ENCODE peak calls at places on chromosomes 4 and X, in five cellular contexts. X is pancreas, M is neural progenitor cell, E is body of pancreas, F is heart left ventricle. A is an unnamed sample.
A peak's percentile ranks its signal among the peaks of the same experiment; 100 is the strongest.

GRCh38 chrX:70253377-70254062 is 6.5 kb downstream of the P2RY4 start:
- DNase-seq in M (no peak), X (no peak), F (no peak), E (no peak), A (no peak)

GRCh38 chr4:186248643-186249042 is 17.3 kb upstream of the F11 start:
- DNase-seq in M (no peak), X (no peak), E (no peak), F (no peak), A (no peak)

GRCh38 chr4:77163636-77164035 is 6.6 kb downstream of the CCNG2 start:
- DNase-seq in F (no peak), M (no peak), X (no peak), E (no peak), A (no peak)

GRCh38 chr4:85725727-85726170 is 250.8 kb downstream of the ARHGAP24 start:
- DNase-seq in X (peak; percentile 85), M (no peak), E (peak; percentile 88), F (peak; percentile 47), A (peak; percentile 38)

GRCh38 chrX:9558615-9559014 is 93.8 kb downstream of the TBL1X start:
- DNase-seq in X (no peak), E (no peak), F (no peak), M (no peak), A (no peak)

GRCh38 chr4:139227729-139228404 is 50.8 kb upstream of the ELF2 start:
- DNase-seq in M (no peak), F (no peak), X (no peak), E (no peak), A (no peak)

GRCh38 chr4:336893-337142 is 796 bp upstream of the ZNF141 start:
- DNase-seq in X (no peak), F (no peak), M (peak; percentile 63), E (no peak), A (no peak)

GRCh38 chr4:71609651-71610050 is 174.2 kb downstream of the GC start:
- DNase-seq in F (no peak), X (no peak), E (no peak), M (no peak), A (no peak)

GRCh38 chrX:25144043-25144940 is 128.5 kb upstream of the ARX start:
- DNase-seq in F (peak; percentile 25), E (peak; percentile 80), M (peak; percentile 88), X (peak; percentile 7), A (peak; percentile 45)

GRCh38 chrX:34521563-34521962 is 135.5 kb downstream of the TMEM47 start:
- DNase-seq in X (no peak), E (no peak), M (peak; percentile 55), F (no peak), A (no peak)

GRCh38 chr4:72136429-72136828 is 104.6 kb downstream of the NPFFR2 start:
- DNase-seq in M (peak; percentile 48), E (no peak), F (no peak), X (no peak), A (no peak)

GRCh38 chr4:2248044-2248780 is 6.3 kb upstream of the HAUS3 start:
- DNase-seq in X (peak; percentile 5), E (no peak), F (no peak), M (no peak), A (no peak)

GRCh38 chr4:82898322-82899243 is 2.0 kb upstream of the THAP9 start:
- DNase-seq in M (no peak), X (peak; percentile 44), E (peak; percentile 50), F (no peak), A (peak; percentile 67)

GRCh38 chr4:77074961-77075855 is 581 bp downstream of the CCNI start:
- DNase-seq in F (peak; percentile 85), M (peak; percentile 80), E (peak; percentile 69), X (peak; percentile 68), A (peak; percentile 80)

GRCh38 chr4:151389316-151389715 is 19.7 kb upstream of the FHIP1A start:
- DNase-seq in X (no peak), M (no peak), F (no peak), E (no peak), A (no peak)

GRCh38 chr4:26176621-26177121 is 144.1 kb upstream of the RBPJ start:
- DNase-seq in E (no peak), F (no peak), X (no peak), M (peak; percentile 1), A (no peak)

GRCh38 chr4:78845469-78845868 is 69.3 kb downstream of the BMP2K start:
- DNase-seq in E (no peak), F (no peak), M (no peak), X (no peak), A (no peak)

GRCh38 chr4:41678086-41678485 is 70.4 kb downstream of the PHOX2B start:
- DNase-seq in E (no peak), X (no peak), F (no peak), M (no peak), A (no peak)

GRCh38 chr4:177907736-177908424 is 465.6 kb upstream of the AGA start:
- DNase-seq in M (peak; percentile 6), E (no peak), F (no peak), X (no peak), A (no peak)

GRCh38 chrX:39821011-39821708 is 276.6 kb downstream of the BCOR start:
- DNase-seq in F (peak; percentile 25), X (no peak), M (peak; percentile 86), E (peak; percentile 35), A (no peak)

GRCh38 chr4:117135634-117136354 is 50.4 kb upstream of the TRAM1L1 start:
- DNase-seq in M (no peak), F (no peak), X (no peak), E (no peak), A (no peak)

GRCh38 chrX:39527045-39527444 is 570.7 kb downstream of the BCOR start:
- DNase-seq in E (no peak), X (no peak), F (no peak), M (no peak), A (no peak)

GRCh38 chr4:74166823-74167222 is 8.9 kb downstream of the MTHFD2L start:
- DNase-seq in X (no peak), E (no peak), F (no peak), M (no peak), A (no peak)

DNA sequence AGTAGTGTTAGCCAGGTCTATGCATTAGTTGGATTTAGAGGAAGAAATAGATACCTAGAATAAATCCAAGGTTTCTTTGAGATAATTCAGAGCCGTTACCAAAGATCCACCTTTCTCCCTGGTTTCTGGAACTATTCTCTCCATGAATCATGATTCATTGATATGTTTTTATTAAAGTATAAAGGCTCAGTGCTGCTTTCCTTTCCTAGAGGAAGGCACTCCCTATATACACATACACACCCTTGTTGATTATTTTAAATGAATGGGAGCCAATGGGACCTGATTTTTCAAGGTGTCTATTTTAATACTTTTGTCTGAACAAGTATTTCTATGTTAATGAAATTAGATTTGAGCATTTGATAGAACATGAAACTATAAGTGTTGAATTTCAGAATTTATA is 146.8 kb upstream of the SPRY1 start:
- DNase-seq in F (no peak), E (no peak), M (no peak), X (no peak), A (no peak)
- H3K27ac ChIP-seq in F (no peak overlapping the region), E (no peak overlapping the region), M (no peak overlapping the region), X (no peak overlapping the region), A (no peak overlapping the region)

GRCh38 chr4:21949073-21949457 is 493 bp upstream of the KCNIP4 start:
- DNase-seq in X (no peak), F (no peak), E (peak; percentile 26), M (peak; percentile 46), A (no peak)
- H3K4me3 ChIP-seq in X (no peak overlapping the region), F (peak overlapping the region; percentile 32), E (no peak overlapping the region), M (peak overlapping the region; percentile 78), A (no peak overlapping the region)

GRCh38 chr4:101258782-101259353 is 88.5 kb downstream of the PPP3CA start:
- DNase-seq in X (no peak), F (no peak), M (no peak), E (no peak), A (no peak)
- H3K9me3 ChIP-seq in X (no peaks in the 10 kb centered on the region), F (no peaks in the 10 kb centered on the region), M (no peaks in the 10 kb centered on the region), E (no peaks in the 10 kb centered on the region), A (no peaks in the 10 kb centered on the region)

GRCh38 chrX:41010188-41010846 is 74.9 kb upstream of the USP9X start:
- DNase-seq in E (peak; percentile 86), X (peak; percentile 86), F (peak; percentile 82), M (peak; percentile 52), A (peak; percentile 82)
- H3K27ac ChIP-seq in E (peak overlapping the region; percentile 75), X (peak overlapping the region; percentile 90), F (peak overlapping the region; percentile 75), M (no peak overlapping the region), A (peak overlapping the region; percentile 89)

GRCh38 chrX:103658681-103659433 is 27.6 kb downstream of the MORF4L2 start:
- DNase-seq in X (no peak), M (no peak), F (no peak), E (no peak), A (no peak)

GRCh38 chrX:103666202-103667107 is 20.0 kb downstream of the MORF4L2 start:
- DNase-seq in F (no peak), E (no peak), M (no peak), X (no peak), A (no peak)

GRCh38 chrX:103669745-103670144 is 16.8 kb downstream of the MORF4L2 start:
- DNase-seq in M (no peak), X (no peak), E (no peak), F (no peak), A (no peak)

GRCh38 chrX:103663921-103664320 is 22.6 kb downstream of the MORF4L2 start:
- DNase-seq in F (no peak), E (no peak), X (no peak), M (peak; percentile 68), A (no peak)

GRCh38 chrX:103664363-103664762 is 22.1 kb downstream of the MORF4L2 start:
- DNase-seq in E (peak; percentile 44), F (no peak), X (no peak), M (peak; percentile 38), A (no peak)
- H3K4me3 ChIP-seq in E (no peak overlapping the region), F (no peak overlapping the region), X (no peak overlapping the region), M (peak overlapping the region; percentile 39), A (no peak overlapping the region)

GRCh38 chr4:131063878-131064277 is 1967.9 kb downstream of the C4orf33 start:
- DNase-seq in F (no peak), M (no peak), E (no peak), X (no peak), A (no peak)

GRCh38 chr4:131061734-131062133 is 1965.8 kb downstream of the C4orf33 start:
- DNase-seq in E (no peak), M (no peak), X (no peak), F (no peak), A (no peak)
- H3K9me3 ChIP-seq in E (no peaks in the 10 kb centered on the region), M (no peaks in the 10 kb centered on the region), X (no peaks in the 10 kb centered on the region), F (peaks cover 26% of the 10 kb centered on the region), A (peaks cover 10% of the 10 kb centered on the region)

GRCh38 chr4:156933633-156934258 is 37.9 kb downstream of the PDGFC start:
- DNase-seq in E (no peak), X (no peak), F (no peak), M (no peak), A (no peak)
- H3K27ac ChIP-seq in E (no peak overlapping the region), X (peak overlapping the region; percentile 20), F (no peak overlapping the region), M (no peak overlapping the region), A (no peak overlapping the region)